ENCODE peak calls at places on chromosomes 4 and X, in five cellular contexts. C is colonic mucosa, G is pancreas, E is aorta, T is Caco-2. Q is an unnamed sample.

GRCh38 chr4:153206534-153206933 is 2.3 kb downstream of the TRIM2 start:
- DNase-seq in C (no peak), G (no peak), E (no peak), T (no peak), Q (no peak)

GRCh38 chr4:52627876-52628275 is 31.2 kb downstream of the USP46 start:
- DNase-seq in C (no peak), G (no peak), E (peak; percentile 68), T (no peak), Q (no peak)

GRCh38 chr4:173684223-173684622 is 154.2 kb upstream of the HAND2 start:
- DNase-seq in C (no peak), G (no peak), E (no peak), T (no peak), Q (no peak)

GRCh38 chr4:134200811-134201215 is 776 bp downstream of the PABPC4L start:
- DNase-seq in C (no peak), G (no peak), E (peak; percentile 35), T (no peak), Q (no peak)

GRCh38 chrX:146581981-146582712 is 227.4 kb upstream of the CXorf51B start:
- DNase-seq in C (no peak), G (no peak), E (no peak), T (no peak), Q (no peak)

GRCh38 chr4:107292979-107293378 is 256.9 kb upstream of the DKK2 start:
- DNase-seq in C (no peak), G (no peak), E (no peak), T (no peak), Q (no peak)

GRCh38 chrX:9566150-9566621 is 101.3 kb downstream of the TBL1X start:
- DNase-seq in C (peak; percentile 57), G (peak; percentile 49), E (peak; percentile 84), T (no peak), Q (no peak)

GRCh38 chr4:97720869-97721432 is 422.3 kb downstream of the STPG2 start:
- DNase-seq in C (no peak), G (no peak), E (no peak), T (no peak), Q (no peak)

GRCh38 chr4:6470502-6471302 is 1.7 kb downstream of the PPP2R2C start:
- DNase-seq in C (peak; percentile 26), G (peak; percentile 36), E (peak; percentile 68), T (no peak), Q (no peak)

GRCh38 chr4:123825596-123826291 is 429.1 kb downstream of the SPRY1 start:
- DNase-seq in C (no peak), G (no peak), E (no peak), T (no peak), Q (no peak)

GRCh38 chrX:74453178-74453577 is 31.9 kb downstream of the SLC16A2 start:
- DNase-seq in C (no peak), G (no peak), E (no peak), T (no peak), Q (no peak)

GRCh38 chrX:34956915-34957314 is 14.3 kb downstream of the FAM47B start:
- DNase-seq in C (no peak), G (no peak), E (no peak), T (no peak), Q (no peak)

GRCh38 chr4:112173593-112174559 is 28.6 kb downstream of the FAM241A start:
- DNase-seq in C (peak; percentile 27), G (no peak), E (no peak), T (no peak), Q (no peak)

GRCh38 chr4:8855781-8856245 is 15.8 kb downstream of the HMX1 start:
- DNase-seq in C (no peak), G (no peak), E (no peak), T (no peak), Q (no peak)

GRCh38 chr4:71184195-71184781 is 154.5 kb upstream of the SLC4A4 start:
- DNase-seq in C (peak; percentile 73), G (peak; percentile 40), E (no peak), T (peak; percentile 39), Q (no peak)

GRCh38 chrX:48854898-48855297 is 19.5 kb upstream of the PCSK1N start:
- DNase-seq in C (no peak), G (no peak), E (no peak), T (peak; percentile 36), Q (no peak)

GRCh38 chr4:89134775-89135319 is 23.5 kb downstream of the TIGD2 start:
- DNase-seq in C (no peak), G (no peak), E (no peak), T (no peak), Q (no peak)

GRCh38 chr4:73620115-73620792 is at the start of gene RASSF6:
- DNase-seq in C (peak; percentile 90), G (peak; percentile 89), E (no peak), T (peak; percentile 94), Q (no peak)

GRCh38 chr4:147704846-147705245 is 20.9 kb upstream of the PRMT9 start:
- DNase-seq in C (no peak), G (no peak), E (no peak), T (no peak), Q (no peak)

GRCh38 chr4:137025484-137026059 is 506.7 kb downstream of the PCDH18 start:
- DNase-seq in C (no peak), G (no peak), E (no peak), T (no peak), Q (no peak)

GRCh38 chr4:143773998-143774898 is 73.8 kb upstream of the FREM3 start:
- DNase-seq in C (peak; percentile 54), G (peak; percentile 15), E (no peak), T (peak; percentile 66), Q (no peak)

GRCh38 chr4:19026281-19026680 is 1004.7 kb upstream of the LCORL start:
- DNase-seq in C (no peak), G (peak; percentile 15), E (no peak), T (no peak), Q (no peak)

GRCh38 chr4:6105311-6105911 is 87.2 kb upstream of the C4orf50 start:
- DNase-seq in C (no peak), G (no peak), E (no peak), T (no peak), Q (no peak)

GRCh38 chrX:125203379-125203736 is 116.3 kb upstream of the TEX13C start:
- DNase-seq in C (no peak), G (no peak), E (peak; percentile 35), T (no peak), Q (no peak)

GRCh38 chrX:51496501-51497291 is at the start of gene NUDT11:
- DNase-seq in C (peak; percentile 36), G (peak; percentile 61), E (peak; percentile 73), T (no peak), Q (peak; percentile 35)

GRCh38 chr4:92091335-92091734 is 212.4 kb upstream of the GRID2 start:
- DNase-seq in C (no peak), G (no peak), E (no peak), T (no peak), Q (no peak)

GRCh38 chrX:63430026-63430425 is 78.9 kb upstream of the SPIN4 start:
- DNase-seq in C (no peak), G (no peak), E (no peak), T (no peak), Q (no peak)
- H3K9me3 ChIP-seq in C (no peaks in the 10 kb centered on the region), G (no peaks in the 10 kb centered on the region), E (no peaks in the 10 kb centered on the region), T (no peaks in the 10 kb centered on the region), Q (peaks cover 3% of the 10 kb centered on the region)

DNA sequence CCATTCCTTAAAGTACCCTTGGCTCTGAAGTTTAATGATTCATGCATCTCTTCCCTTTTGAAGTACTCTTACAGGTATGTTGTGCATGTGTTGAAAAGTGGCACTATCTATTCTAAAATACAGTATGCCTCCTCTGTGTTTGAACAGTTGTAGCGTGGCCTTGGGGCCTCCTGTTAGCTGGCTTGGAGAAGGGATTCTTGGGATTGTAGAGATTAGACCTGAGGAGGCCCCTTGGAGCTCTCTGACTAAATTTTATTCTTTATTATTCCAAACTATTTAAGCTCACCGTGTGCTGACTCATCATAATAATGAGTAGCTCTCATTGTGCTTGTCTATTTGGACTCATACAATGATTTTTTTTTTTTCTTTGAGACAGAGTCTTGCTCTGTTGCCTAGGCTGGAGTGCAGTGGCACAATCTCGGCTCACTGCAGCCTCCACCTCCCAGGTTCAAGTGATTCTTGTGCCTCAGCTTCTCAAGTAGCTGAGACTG is 38.5 kb downstream of the HTT start:
- DNase-seq in C (no peak), G (no peak), E (no peak), T (no peak), Q (no peak)
- H3K9me3 ChIP-seq in C (no peaks in the 10 kb centered on the region), G (no peaks in the 10 kb centered on the region), E (no peaks in the 10 kb centered on the region), T (no peaks in the 10 kb centered on the region), Q (no peaks in the 10 kb centered on the region)

DNA sequence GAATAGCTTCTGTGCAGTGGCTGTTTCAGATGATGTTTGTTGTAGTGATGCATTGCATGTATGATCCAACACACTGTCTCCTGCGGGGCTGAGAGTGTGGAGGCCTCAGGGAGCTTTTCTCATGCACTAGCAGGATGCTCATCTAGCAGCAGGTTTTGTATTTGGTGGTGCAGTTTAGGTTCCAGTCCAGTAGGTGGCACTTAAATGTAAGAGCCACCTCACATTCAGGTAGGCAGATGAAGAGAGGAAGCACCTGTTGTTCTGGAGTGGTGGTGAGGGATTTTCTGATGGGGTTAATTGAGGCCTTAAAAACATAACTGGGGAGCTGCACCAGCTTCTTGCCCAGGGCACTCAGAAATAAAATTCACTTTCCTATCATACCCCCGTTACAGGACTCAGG is 300.9 kb downstream of the SPIN4 start:
- DNase-seq in C (no peak), G (no peak), E (no peak), T (no peak), Q (no peak)
- H3K9me3 ChIP-seq in C (no peaks in the 10 kb centered on the region), G (no peaks in the 10 kb centered on the region), E (no peaks in the 10 kb centered on the region), T (no peaks in the 10 kb centered on the region), Q (no peaks in the 10 kb centered on the region)

GRCh38 chr4:166377578-166377977 is 504.5 kb downstream of the TLL1 start:
- DNase-seq in C (no peak), G (no peak), E (no peak), T (no peak), Q (no peak)
- H3K9me3 ChIP-seq in C (no peaks in the 10 kb centered on the region), G (no peaks in the 10 kb centered on the region), E (peaks cover 7% of the 10 kb centered on the region), T (peaks cover 6% of the 10 kb centered on the region), Q (peaks cover 12% of the 10 kb centered on the region)

Q was measured in CD4-positive, alpha-beta T cell.